ENCODE peak calls at places on chromosomes 3 and 15, in six cellular contexts. N is AG09309, M is left ventricle myocardium inferior, D is stomach, Z is psoas muscle, O is HFF-Myc. S is an unnamed sample.

GRCh38 chr15:66573719-66574641 is 8.2 kb upstream of the LCTL start:
- DNase-seq in O (peak), Z (no peak), M (no peak), N (peak), D (no peak), S (no peak)

GRCh38 chr3:30231277-30232141 is 374.9 kb upstream of the TGFBR2 start:
- DNase-seq in O (peak), N (peak), D (no peak), M (no peak), Z (no peak), S (no peak)

GRCh38 chr15:95459288-95459687 is 871.2 kb upstream of the NR2F2 start:
- DNase-seq in Z (no peak), M (no peak), N (no peak), O (no peak), D (no peak), S (no peak)

GRCh38 chr15:75751116-75751875 is 38.6 kb upstream of the CSPG4 start:
- DNase-seq in D (no peak), O (no peak), M (no peak), N (no peak), Z (no peak), S (no peak)

GRCh38 chr3:46593274-46593862 is 19.0 kb upstream of the FAM240A start:
- DNase-seq in M (no peak), D (no peak), N (no peak), Z (no peak), O (no peak), S (no peak)

GRCh38 chr3:59189561-59190338 is 139.9 kb upstream of the CFAP20DC start:
- DNase-seq in N (no peak), D (no peak), M (no peak), O (no peak), Z (no peak), S (no peak)

GRCh38 chr3:104629038-104629437 is 737.7 kb upstream of the ALCAM start:
- DNase-seq in Z (no peak), D (no peak), N (peak), O (peak), M (no peak), S (no peak)

GRCh38 chr3:66858656-66859381 is 139.3 kb upstream of the KBTBD8 start:
- DNase-seq in Z (no peak), M (no peak), O (no peak), D (no peak), N (no peak), S (no peak)

GRCh38 chr15:63583027-63583426 is 14.2 kb upstream of the FBXL22 start:
- DNase-seq in N (peak), O (no peak), Z (no peak), D (no peak), M (no peak), S (no peak)

GRCh38 chr3:32041316-32041715 is 59.8 kb downstream of the ZNF860 start:
- DNase-seq in O (no peak), Z (no peak), N (no peak), M (no peak), D (no peak), S (no peak)

GRCh38 chr3:33146791-33147445 is 33.1 kb downstream of the CRTAP start:
- DNase-seq in M (no peak), Z (no peak), D (no peak), N (peak), O (no peak), S (no peak)

GRCh38 chr3:132593950-132594328 is 3.1 kb upstream of the ACKR4 start:
- DNase-seq in N (no peak), M (no peak), D (no peak), O (no peak), Z (no peak), S (no peak)

GRCh38 chr3:188796122-188796631 is 375.6 kb upstream of the TPRG1 start:
- DNase-seq in D (no peak), O (peak), N (peak), M (no peak), Z (no peak), S (no peak)

GRCh38 chr15:41691471-41691870 is 31.3 kb downstream of the MGA start:
- DNase-seq in D (no peak), O (no peak), N (no peak), Z (no peak), M (no peak), S (no peak)

GRCh38 chr3:112635674-112636073 is 5.3 kb downstream of the CCDC80 start:
- DNase-seq in O (no peak), N (peak), M (no peak), Z (no peak), D (no peak), S (no peak)

GRCh38 chr3:42667096-42667522 is 13.6 kb downstream of the ZBTB47 start:
- DNase-seq in M (no peak), Z (peak), O (no peak), N (no peak), D (no peak), S (peak)

GRCh38 chr3:58574682-58575081 is 2.5 kb downstream of the FAM107A start:
- DNase-seq in D (no peak), Z (no peak), M (no peak), N (no peak), O (no peak), S (no peak)

GRCh38 chr15:40429068-40429707 is 11.6 kb upstream of the BAHD1 start:
- DNase-seq in M (no peak), O (no peak), Z (peak), D (no peak), N (no peak), S (no peak)

GRCh38 chr3:72329354-72329753 is 518.9 kb downstream of the SHQ1 start:
- DNase-seq in Z (no peak), O (no peak), N (no peak), D (no peak), M (peak), S (no peak)

GRCh38 chr3:23807161-23808015 is 1.6 kb downstream of the UBE2E1 start:
- DNase-seq in O (no peak), N (no peak), D (no peak), Z (no peak), M (no peak), S (no peak)

GRCh38 chr3:139935071-139935865 is at the start of gene CLSTN2:
- DNase-seq in D (peak), M (peak), Z (peak), O (no peak), N (no peak), S (peak)

GRCh38 chr3:124567168-124567567 is 163.1 kb upstream of the UMPS start:
- DNase-seq in Z (no peak), O (no peak), D (no peak), M (no peak), N (no peak), S (no peak)

GRCh38 chr3:124563376-124563775 is 166.9 kb upstream of the UMPS start:
- DNase-seq in M (no peak), N (no peak), O (no peak), D (peak), Z (no peak), S (no peak)

GRCh38 chr3:124566701-124567100 is 163.6 kb upstream of the UMPS start:
- DNase-seq in M (no peak), O (no peak), D (no peak), Z (no peak), N (no peak), S (no peak)

GRCh38 chr3:124565551-124565950 is 164.7 kb upstream of the UMPS start:
- DNase-seq in O (no peak), N (no peak), M (no peak), Z (no peak), D (no peak), S (no peak)

GRCh38 chr3:124565013-124565412 is 165.2 kb upstream of the UMPS start:
- DNase-seq in N (peak), M (peak), O (peak), Z (peak), D (peak), S (peak)
- H3K4me3 ChIP-seq in N (no peak), M (no peak), O (no peak), Z (peak), D (no peak), S (no peak)

DNA sequence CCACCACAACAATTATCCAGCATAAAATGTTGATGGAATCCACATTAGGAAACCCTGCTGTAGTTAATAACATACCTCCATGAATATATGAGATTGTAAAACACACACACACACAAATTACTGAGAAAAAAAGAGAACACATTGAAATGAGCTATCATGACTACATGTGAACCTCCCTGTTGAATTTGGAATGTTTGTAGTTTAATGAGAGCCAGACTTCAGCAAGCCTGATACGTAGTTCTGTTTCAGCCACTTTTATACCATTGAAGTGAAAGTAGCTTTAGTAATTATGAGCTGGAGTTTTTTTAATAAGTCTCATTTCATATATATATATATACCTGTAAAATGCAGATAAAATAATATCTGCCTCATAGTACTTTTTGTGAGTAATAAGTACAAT is 1146.4 kb downstream of the NAALADL2 start:
- DNase-seq in N (no peak), Z (no peak), M (no peak), O (no peak), D (no peak), S (no peak)
- H3K4me3 ChIP-seq in N (no peak), Z (no peak), M (no peak), O (no peak), D (no peak), S (no peak)

GRCh38 chr15:25070357-25070963 is 115.7 kb downstream of the SNRPN start:
- DNase-seq in D (no peak), N (no peak), Z (no peak), M (no peak), O (no peak), S (no peak)

GRCh38 chr15:25066708-25067107 is 111.9 kb downstream of the SNRPN start:
- DNase-seq in O (no peak), N (no peak), D (no peak), M (no peak), Z (no peak), S (no peak)

GRCh38 chr15:25065876-25066275 is 111.1 kb downstream of the SNRPN start:
- DNase-seq in Z (no peak), M (no peak), N (no peak), O (no peak), D (no peak), S (no peak)

GRCh38 chr15:25067725-25068309 is 113.0 kb downstream of the SNRPN start:
- DNase-seq in Z (no peak), D (no peak), N (no peak), M (no peak), O (no peak), S (no peak)

DNA sequence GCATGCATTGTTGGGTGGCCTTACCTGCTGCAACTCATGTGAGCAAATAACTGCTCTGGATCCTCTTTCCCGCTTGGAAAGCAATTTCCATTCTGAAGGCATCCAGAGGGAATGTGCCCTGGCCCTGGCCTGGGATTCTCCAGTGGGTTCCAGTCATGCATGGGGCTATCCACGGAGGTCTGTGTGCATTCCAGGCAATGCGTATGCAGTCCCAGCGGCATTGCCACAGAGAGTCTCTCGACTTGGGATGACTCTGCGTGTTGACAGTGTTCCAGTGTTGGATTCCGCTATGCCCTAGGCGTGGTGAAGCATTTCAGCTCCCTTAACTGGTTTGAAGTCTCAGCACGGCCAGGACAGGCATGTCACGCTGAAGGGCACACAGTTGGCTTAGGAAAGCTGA is 113.9 kb downstream of the SNRPN start:
- DNase-seq in D (no peak), Z (no peak), N (no peak), O (no peak), M (no peak), S (no peak)
- H3K4me3 ChIP-seq in D (no peak), Z (no peak), N (no peak), O (no peak), M (no peak), S (no peak)

DNA sequence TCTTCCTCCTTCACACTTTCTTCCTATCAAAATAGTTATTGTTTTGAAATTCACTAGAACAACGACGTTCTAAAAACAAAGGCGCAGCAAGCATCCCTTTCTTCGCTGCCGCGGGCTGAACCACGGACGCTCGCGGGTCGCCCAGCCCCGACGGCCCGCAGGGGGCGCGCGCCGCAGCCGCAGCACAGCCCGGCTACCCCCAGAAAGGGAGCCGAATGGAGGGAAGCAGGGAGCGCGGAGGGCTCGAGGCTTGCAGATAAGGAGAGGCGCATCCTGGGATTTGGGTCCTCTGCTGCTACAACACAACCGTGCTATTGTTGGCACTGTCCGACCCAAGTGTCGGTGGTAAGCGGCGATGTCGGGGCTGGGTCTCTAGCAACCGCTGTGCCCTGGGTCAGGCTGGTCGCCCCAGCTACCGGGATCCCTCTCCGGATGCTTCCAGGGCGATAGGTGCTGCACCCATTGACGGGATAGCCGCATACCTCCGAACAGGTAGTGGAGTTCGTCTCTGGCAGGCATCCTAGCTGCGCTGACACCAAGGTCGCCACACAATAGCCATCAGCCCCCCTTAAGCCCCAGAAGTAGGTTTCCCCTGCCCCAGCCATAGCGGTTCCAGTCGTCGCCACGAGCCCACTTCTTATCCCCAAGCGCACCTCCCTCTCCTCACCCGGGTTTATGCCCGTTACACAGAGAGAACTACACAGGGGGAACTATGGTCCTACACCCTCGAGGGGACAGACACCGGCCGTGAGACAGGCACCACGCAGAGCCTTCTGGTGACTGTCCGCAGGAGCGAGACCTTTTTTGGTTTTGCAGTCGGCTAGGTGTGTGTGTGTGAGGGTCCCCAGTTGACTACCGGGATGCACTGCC is 6.0 kb downstream of the ONECUT1 start:
- DNase-seq in D (no peak), N (no peak), Z (no peak), O (no peak), M (no peak), S (no peak)
- H3K4me3 ChIP-seq in D (peak), N (no peak), Z (no peak), O (no peak), M (no peak), S (no peak)

DNA sequence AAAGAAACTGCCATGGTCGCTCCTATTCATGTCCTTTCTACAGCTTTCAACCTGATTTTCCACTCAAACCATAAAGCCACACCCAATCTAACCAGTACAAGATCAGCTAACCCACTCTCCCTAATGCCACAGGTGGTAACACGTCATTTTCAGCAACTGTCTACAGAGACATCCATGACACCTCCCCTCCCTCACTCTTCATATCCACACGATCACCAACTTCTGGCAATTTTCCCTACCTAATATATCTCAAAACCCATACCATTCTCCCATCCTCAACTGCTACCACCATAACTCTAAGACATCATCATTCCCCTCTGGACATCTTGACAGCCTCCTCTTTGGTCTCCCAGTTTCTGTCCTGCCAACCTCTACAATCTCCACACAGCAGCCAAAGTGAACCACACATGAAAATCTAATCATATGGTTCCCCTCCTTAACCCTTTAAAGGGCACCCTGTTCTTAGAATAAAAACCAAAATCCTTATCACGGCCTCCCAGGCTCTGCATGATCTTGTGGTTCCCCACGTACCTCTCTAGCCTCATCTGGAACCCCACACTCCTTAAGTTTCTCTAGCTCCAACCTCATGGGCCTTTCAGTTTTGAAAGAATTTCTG is 33.6 kb downstream of the SPINK8 start:
- DNase-seq in D (no peak), Z (no peak), O (no peak), N (no peak), M (no peak), S (no peak)
- H3K4me3 ChIP-seq in D (peak), Z (peak), O (peak), N (no peak), M (peak), S (peak)

GRCh38 chr15:93035092-93035915 is 53.7 kb downstream of the RGMA start:
- DNase-seq in O (no peak), D (no peak), N (no peak), M (no peak), Z (no peak), S (no peak)
- H3K4me3 ChIP-seq in O (no peak), D (no peak), N (no peak), M (no peak), Z (no peak), S (no peak)

GRCh38 chr15:87365221-87365620 is 891.3 kb downstream of the NTRK3 start:
- DNase-seq in D (no peak), O (no peak), N (peak), M (no peak), Z (no peak), S (no peak)

GRCh38 chr15:87357608-87358007 is 898.9 kb downstream of the NTRK3 start:
- DNase-seq in O (no peak), Z (no peak), M (no peak), N (no peak), D (no peak), S (no peak)

GRCh38 chr15:87368511-87368910 is 888.0 kb downstream of the NTRK3 start:
- DNase-seq in N (no peak), Z (no peak), M (no peak), D (no peak), O (no peak), S (no peak)

DNA sequence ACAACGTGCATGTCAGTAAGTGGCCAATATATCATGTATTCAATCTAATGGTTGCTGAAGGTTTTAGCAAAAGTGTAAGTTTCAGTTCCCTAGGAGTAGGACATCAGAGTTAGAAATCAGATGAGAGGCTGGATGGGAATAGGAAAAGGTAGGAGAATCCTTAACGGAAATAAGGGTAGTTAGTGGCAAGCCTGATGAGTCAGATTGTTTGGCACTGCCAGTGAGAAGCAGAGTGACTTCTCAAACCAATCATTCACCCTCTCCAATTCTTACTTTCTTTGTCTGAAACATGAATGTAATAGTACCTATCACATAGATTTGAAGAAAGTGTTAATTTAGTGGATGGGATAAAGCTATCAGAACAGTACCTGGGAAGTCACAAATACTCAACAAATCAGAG is 894.0 kb downstream of the NTRK3 start:
- DNase-seq in M (no peak), Z (no peak), D (no peak), O (no peak), N (no peak), S (no peak)
- H3K4me3 ChIP-seq in M (no peak), Z (no peak), D (no peak), O (no peak), N (no peak), S (no peak)

DNA sequence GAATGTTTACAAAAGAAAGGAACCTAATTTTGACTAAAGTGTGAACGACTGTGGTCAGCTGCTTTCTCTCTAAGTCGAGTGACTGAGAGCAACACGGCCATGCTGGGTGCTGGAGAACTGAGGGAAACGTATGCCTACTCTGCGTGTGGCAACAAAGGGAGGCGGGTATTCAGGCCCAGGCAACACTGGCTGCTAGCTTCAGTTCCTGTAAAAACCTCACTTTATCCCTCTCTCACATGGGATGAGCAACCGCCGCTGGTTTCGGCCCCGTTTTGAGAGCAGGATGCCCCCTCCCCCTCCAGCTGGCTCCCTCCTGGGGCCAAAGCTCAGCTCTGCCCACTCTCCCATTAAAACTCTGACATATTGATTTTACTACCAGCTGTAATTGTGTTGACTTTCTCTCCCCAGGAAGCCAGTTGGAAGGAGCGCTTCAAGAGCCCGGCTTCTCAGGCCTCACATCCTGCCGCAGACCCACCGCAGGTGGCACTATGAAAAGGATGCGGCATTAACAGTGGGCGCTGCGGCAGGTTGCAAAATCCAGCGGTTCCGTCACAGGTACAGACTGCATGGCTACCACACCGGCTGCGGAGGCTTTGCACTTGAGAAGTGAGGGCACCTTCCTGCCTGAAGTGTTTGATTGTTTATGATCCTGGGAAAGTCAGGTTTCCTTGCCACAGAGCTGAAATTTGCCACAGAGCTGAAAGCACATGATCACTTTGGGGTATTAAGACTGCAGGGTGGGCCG is 12.7 kb downstream of the PLXND1 start:
- DNase-seq in O (no peak), D (no peak), N (no peak), M (no peak), Z (no peak), S (peak)
- H3K4me3 ChIP-seq in O (no peak), D (no peak), N (no peak), M (peak), Z (peak), S (no peak)